ENCODE peak calls at places on chromosomes 3 and 15, in five cellular contexts. D, J, R, Y and B are unnamed samples.

GRCh38 chr3:16906679-16907078 is 21.9 kb downstream of the PLCL2 start:
- DNase-seq in J (no peak), Y (no peak), D (peak; percentile 63), R (no peak), B (peak; percentile 72)

GRCh38 chr3:14415501-14415900 is 13.1 kb downstream of the SLC6A6 start:
- DNase-seq in J (no peak), Y (no peak), D (peak; percentile 57), R (no peak), B (peak; percentile 25)

GRCh38 chr15:65264877-65265430 is 21.7 kb downstream of the PARP16 start:
- DNase-seq in R (no peak), J (no peak), Y (peak; percentile 49), D (peak; percentile 87), B (peak; percentile 91)

GRCh38 chr3:105448338-105448982 is 81.8 kb downstream of the ALCAM start:
- DNase-seq in R (peak; percentile 45), Y (peak; percentile 11), J (no peak), D (peak; percentile 24), B (peak; percentile 48)

GRCh38 chr3:149009732-149010131 is 18.4 kb downstream of the GYG1 start:
- DNase-seq in R (no peak), J (no peak), D (no peak), Y (peak; percentile 18), B (no peak)

GRCh38 chr3:155809181-155809580 is 3.1 kb upstream of the C3orf33 start:
- DNase-seq in R (no peak), D (no peak), J (no peak), Y (no peak), B (peak; percentile 45)

GRCh38 chr15:100330629-100331215 is 11.1 kb downstream of the ADAMTS17 start:
- DNase-seq in R (no peak), Y (no peak), J (no peak), D (no peak), B (no peak)

GRCh38 chr3:159548675-159549335 is 439.8 kb upstream of the IL12A start:
- DNase-seq in R (no peak), J (no peak), D (no peak), Y (no peak), B (peak; percentile 73)

GRCh38 chr15:70411464-70411863 is 313.7 kb upstream of the TLE3 start:
- DNase-seq in J (no peak), R (no peak), Y (no peak), D (no peak), B (no peak)

GRCh38 chr3:70358978-70359580 is 46.6 kb upstream of the MDFIC2 start:
- DNase-seq in R (no peak), Y (peak; percentile 15), D (peak; percentile 12), J (no peak), B (peak; percentile 68)

GRCh38 chr3:42115223-42115622 is 24.1 kb downstream of the TRAK1 start:
- DNase-seq in Y (no peak), J (no peak), D (no peak), R (no peak), B (no peak)

GRCh38 chr3:96813134-96813819 is 1.1 kb upstream of the EPHA6 start:
- DNase-seq in R (no peak), Y (peak; percentile 76), D (peak; percentile 63), J (peak; percentile 71), B (peak; percentile 44)

GRCh38 chr3:114498779-114499370 is 205.0 kb downstream of the TIGIT start:
- DNase-seq in J (no peak), R (no peak), Y (peak; percentile 62), D (peak; percentile 77), B (peak; percentile 82)

GRCh38 chr3:128794788-128795649 is 69.0 kb downstream of the RAB7A start:
- DNase-seq in J (peak; percentile 56), D (peak; percentile 75), Y (peak; percentile 67), R (no peak), B (peak; percentile 69)

GRCh38 chr3:60188803-60189202 is 1062.4 kb downstream of the FHIT start:
- DNase-seq in Y (no peak), J (peak; percentile 8), R (no peak), D (no peak), B (no peak)

GRCh38 chr15:40957581-40958051 is 4.3 kb downstream of the CHAC1 start:
- DNase-seq in J (no peak), D (no peak), Y (peak; percentile 85), R (peak; percentile 17), B (peak; percentile 19)

GRCh38 chr3:120349819-120350125 is 618 bp upstream of the LRRC58 start:
- DNase-seq in Y (no peak), D (no peak), R (no peak), J (no peak), B (no peak)

GRCh38 chr3:198032445-198032936 is 72.5 kb downstream of the LMLN start:
- DNase-seq in R (no peak), Y (no peak), D (no peak), J (no peak), B (no peak)

GRCh38 chr3:12351145-12351544 is 62.3 kb downstream of the PPARG start:
- DNase-seq in D (peak; percentile 28), R (no peak), Y (no peak), J (no peak), B (peak; percentile 14)

GRCh38 chr3:24550588-24550987 is 55.9 kb upstream of the THRB start:
- DNase-seq in R (no peak), Y (no peak), J (no peak), D (peak; percentile 19), B (no peak)

GRCh38 chr15:38182900-38183299 is 69.7 kb upstream of the SPRED1 start:
- DNase-seq in D (no peak), J (no peak), R (no peak), Y (no peak), B (no peak)

GRCh38 chr3:154310840-154311239 is 13.4 kb downstream of the DHX36 start:
- DNase-seq in D (peak; percentile 38), Y (no peak), R (no peak), J (no peak), B (no peak)

GRCh38 chr3:140285380-140285779 is 350.4 kb downstream of the CLSTN2 start:
- DNase-seq in R (no peak), Y (no peak), J (no peak), D (no peak), B (no peak)

GRCh38 chr15:56038015-56038414 is 44.6 kb upstream of the NEDD4 start:
- DNase-seq in J (no peak), D (peak; percentile 14), R (no peak), Y (no peak), B (peak; percentile 57)

GRCh38 chr3:47340866-47341265 is 40.0 kb upstream of the PTPN23 start:
- DNase-seq in R (no peak), J (no peak), Y (no peak), D (no peak), B (no peak)

GRCh38 chr3:21142031-21142430 is 609.0 kb downstream of the ZNF385D start:
- DNase-seq in Y (no peak), J (no peak), D (no peak), R (no peak), B (no peak)

GRCh38 chr3:79005084-79005483 is 762.7 kb downstream of the ROBO1 start:
- DNase-seq in Y (no peak), J (no peak), D (no peak), R (no peak), B (no peak)

GRCh38 chr3:189195302-189195701 is 23.5 kb downstream of the TPRG1 start:
- DNase-seq in R (no peak), D (no peak), Y (no peak), J (no peak), B (no peak)

GRCh38 chr15:70154440-70155347 is 57.0 kb upstream of the TLE3 start:
- DNase-seq in R (no peak), D (peak; percentile 97), J (no peak), Y (peak; percentile 79), B (peak; percentile 21)

GRCh38 chr3:25508901-25509300 is 80.8 kb downstream of the RARB start:
- DNase-seq in Y (no peak), J (no peak), R (no peak), D (peak; percentile 29), B (peak; percentile 49)

GRCh38 chr3:186268616-186269448 is 93.2 kb downstream of the DGKG start:
- DNase-seq in D (peak; percentile 29), Y (no peak), R (no peak), J (no peak), B (no peak)

GRCh38 chr15:31975446-31976229 is 54.7 kb upstream of the CHRNA7 start:
- DNase-seq in Y (no peak), D (no peak), R (no peak), J (no peak), B (no peak)

GRCh38 chr3:168162172-168162571 is 66.4 kb upstream of the GOLIM4 start:
- DNase-seq in Y (no peak), R (no peak), D (no peak), J (no peak), B (peak; percentile 22)